ENCODE peak calls at places on chromosome 1, in ten cellular contexts. Z is testis, Q is GM12865, B is fibroblast of pulmonary artery, K is GM13977, M is colonic mucosa, J is HCT116, P is fibroblast of the aortic adventitia, C is AG09319, U is neural progenitor cell. Y is an unnamed sample.

GRCh38 chr1:241533375-241534115 is 1.4 kb downstream of the KMO start:
- DNase-seq in Z (no peak), Q (peak; percentile 52), B (no peak), K (no peak), M (no peak), J (no peak), P (no peak), C (no peak), U (no peak), Y (no peak)

GRCh38 chr1:9676815-9677393 is 25.4 kb downstream of the PIK3CD start:
- DNase-seq in Z (no peak), Q (no peak), B (peak; percentile 8), K (no peak), M (no peak), J (no peak), P (no peak), C (no peak), U (no peak), Y (no peak)

GRCh38 chr1:27569506-27570382 is 34.2 kb downstream of the AHDC1 start:
- DNase-seq in Z (no peak), Q (no peak), B (no peak), K (no peak), M (no peak), J (no peak), P (no peak), C (no peak), U (peak; percentile 77), Y (no peak)

GRCh38 chr1:53336146-53336545 is 8.3 kb upstream of the LRP8 start:
- DNase-seq in Z (no peak), Q (no peak), B (no peak), K (no peak), M (no peak), J (no peak), P (no peak), C (no peak), U (no peak), Y (no peak)

GRCh38 chr1:180588121-180588520 is 29.4 kb downstream of the OVAAL start:
- DNase-seq in Z (no peak), Q (no peak), B (no peak), K (no peak), M (no peak), J (no peak), P (no peak), C (no peak), U (no peak), Y (no peak)

GRCh38 chr1:27611450-27611849 is 7.5 kb upstream of the AHDC1 start:
- DNase-seq in Z (no peak), Q (no peak), B (no peak), K (no peak), M (no peak), J (no peak), P (no peak), C (no peak), U (no peak), Y (no peak)

GRCh38 chr1:190138266-190138665 is 339.4 kb downstream of the BRINP3 start:
- DNase-seq in Z (no peak), Q (no peak), B (no peak), K (no peak), M (no peak), J (no peak), P (no peak), C (no peak), U (no peak), Y (no peak)

GRCh38 chr1:104671684-104672353 is 922.1 kb downstream of the AMY1C start:
- DNase-seq in Z (no peak), Q (no peak), B (no peak), K (no peak), M (no peak), J (no peak), P (no peak), C (no peak), U (no peak), Y (no peak)

GRCh38 chr1:29586215-29586614 is 349.9 kb downstream of the PTPRU start:
- DNase-seq in Z (no peak), Q (no peak), B (no peak), K (no peak), M (no peak), J (no peak), P (no peak), C (no peak), U (no peak), Y (no peak)

GRCh38 chr1:15153842-15154479 is 414 bp downstream of the TMEM51 start:
- DNase-seq in Z (peak; percentile 57), Q (no peak), B (peak; percentile 64), K (peak; percentile 72), M (peak; percentile 78), J (no peak), P (peak; percentile 43), C (no peak), U (peak; percentile 88), Y (peak; percentile 57)

GRCh38 chr1:229129306-229130027 is 141.4 kb upstream of the RAB4A start:
- DNase-seq in Z (no peak), Q (no peak), B (no peak), K (no peak), M (no peak), J (no peak), P (no peak), C (no peak), U (no peak), Y (no peak)

GRCh38 chr1:229406798-229407197 is 27.1 kb downstream of the ACTA1 start:
- DNase-seq in Z (no peak), Q (no peak), B (no peak), K (no peak), M (no peak), J (no peak), P (no peak), C (no peak), U (peak; percentile 83), Y (no peak)

GRCh38 chr1:38041941-38042834 is 4.4 kb downstream of the POU3F1 start:
- DNase-seq in Z (no peak), Q (no peak), B (no peak), K (no peak), M (no peak), J (no peak), P (no peak), C (no peak), U (peak; percentile 88), Y (no peak)

GRCh38 chr1:94050263-94050662 is 70.7 kb downstream of the ABCA4 start:
- DNase-seq in Z (no peak), Q (no peak), B (no peak), K (no peak), M (no peak), J (no peak), P (peak; percentile 51), C (no peak), U (no peak), Y (peak; percentile 86)

GRCh38 chr1:190474010-190474409 is 3.7 kb downstream of the BRINP3 start:
- DNase-seq in Z (no peak), Q (no peak), B (no peak), K (no peak), M (no peak), J (no peak), P (no peak), C (no peak), U (no peak), Y (no peak)

DNA sequence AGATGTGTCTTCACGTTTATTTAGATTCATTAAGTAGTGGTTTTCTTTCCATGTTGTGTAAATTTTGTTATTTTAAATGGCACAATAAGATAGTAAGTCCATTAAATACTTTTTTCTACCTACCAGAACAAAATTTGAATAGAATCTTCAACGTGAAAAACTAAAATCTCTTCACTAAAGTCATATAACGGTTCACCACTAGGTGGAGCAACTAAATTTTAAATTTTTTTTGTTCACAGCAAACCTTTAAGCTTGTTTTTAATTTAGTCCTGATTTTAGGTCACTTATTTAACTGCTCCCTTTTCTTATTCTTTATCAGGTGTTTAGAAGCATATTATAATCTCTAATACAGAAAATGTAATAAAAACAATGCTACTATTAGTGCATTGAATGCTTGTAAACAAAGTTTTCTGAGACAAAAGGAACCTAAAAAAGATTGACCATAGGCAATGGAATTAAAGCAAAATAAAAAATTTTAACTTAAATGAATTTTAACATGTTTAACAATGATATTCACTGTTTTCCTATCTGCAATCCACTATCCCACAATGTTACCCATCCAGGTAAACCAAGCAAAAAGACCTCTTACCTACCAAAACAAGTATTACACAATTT is 28.3 kb upstream of the PKN2 start:
- DNase-seq in Z (no peak), Q (peak; percentile 38), B (peak; percentile 64), K (peak; percentile 17), M (no peak), J (peak; percentile 19), P (peak; percentile 66), C (no peak), U (peak; percentile 13), Y (peak; percentile 64)
- TF ChIP-seq CTCF in Z (peak; percentile 33), Q (peak; percentile 37), B (peak; percentile 53), K (peak; percentile 55), M (peak; percentile 82), J (peak; percentile 70), P (peak; percentile 48), C (peak; percentile 46), U (peak; percentile 82), Y (peak; percentile 44)

GRCh38 chr1:101820080-101820479 is 176.6 kb downstream of the OLFM3 start:
- DNase-seq in Z (peak; percentile 15), Q (peak; percentile 28), B (peak; percentile 51), K (no peak), M (no peak), J (peak; percentile 16), P (peak; percentile 12), C (no peak), U (peak; percentile 72), Y (peak; percentile 44)
- TF ChIP-seq CTCF in Z (no peak), Q (peak; percentile 28), B (peak; percentile 35), K (peak; percentile 44), M (peak; percentile 25), J (peak; percentile 38), P (peak; percentile 12), C (no peak), U (peak; percentile 84), Y (peak; percentile 25)

DNA sequence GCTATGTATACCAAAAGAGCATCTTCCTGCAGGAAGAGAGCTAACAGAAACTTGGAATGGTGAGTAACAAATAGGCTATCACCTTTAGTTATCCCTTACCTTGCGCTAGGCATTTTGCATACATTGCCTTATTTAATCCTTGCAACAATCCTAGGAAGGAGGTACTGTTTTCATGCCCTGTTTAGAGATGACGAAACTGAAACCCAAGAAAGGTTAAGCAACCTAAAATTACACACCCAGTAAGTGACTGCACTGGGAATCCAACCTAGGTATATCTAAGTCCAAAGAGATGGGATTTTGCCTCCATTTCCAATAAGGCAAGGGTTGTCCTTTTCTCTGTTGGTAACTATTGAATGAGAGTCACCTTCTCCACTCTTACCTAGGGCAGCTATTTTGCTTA is 144.5 kb downstream of the TM2D1 start:
- DNase-seq in Z (no peak), Q (no peak), B (no peak), K (no peak), M (no peak), J (no peak), P (no peak), C (no peak), U (no peak), Y (no peak)
- TF ChIP-seq CTCF in Z (no peak), Q (no peak), B (no peak), K (no peak), M (no peak), J (no peak), P (no peak), C (no peak), U (no peak), Y (no peak)

DNA sequence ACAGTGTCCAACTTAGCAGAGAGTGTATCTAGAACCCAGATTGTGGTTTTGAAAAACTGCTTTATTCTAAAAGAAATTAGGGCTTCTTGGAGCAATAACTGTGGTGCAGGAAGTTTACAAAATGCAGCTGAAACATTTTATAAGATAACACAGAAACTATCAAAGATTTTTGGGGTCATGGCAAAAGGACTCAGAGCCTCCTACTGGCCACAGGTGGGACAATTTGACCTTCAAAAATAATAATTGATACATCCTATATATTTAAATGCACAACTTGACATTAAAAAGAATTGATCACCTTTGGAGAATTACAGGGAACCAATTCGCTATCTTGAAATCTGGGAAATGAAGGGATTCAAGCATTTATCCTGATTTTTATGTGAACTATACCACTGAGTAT is 235.2 kb downstream of the RPS6KC1 start:
- DNase-seq in Z (no peak), Q (no peak), B (no peak), K (no peak), M (no peak), J (no peak), P (no peak), C (no peak), U (no peak), Y (no peak)
- TF ChIP-seq CTCF in Z (peak; percentile 15), Q (peak; percentile 27), B (peak; percentile 35), K (no peak), M (no peak), J (peak; percentile 48), P (peak; percentile 28), C (peak; percentile 14), U (peak; percentile 36), Y (peak; percentile 42)